ENCODE peak calls at places on chromosomes 13 and 19, in eight cellular contexts. B, C, O, J, N, P, A and W are unnamed samples.

GRCh38 chr19:54448037-54448773 is 794 bp upstream of the LENG8 start:
- DNase-seq in N (peak), J (peak), P (peak), B (no peak), O (no peak), C (no peak), A (peak), W (peak)

GRCh38 chr13:20512042-20512683 is 13.5 kb downstream of the CRYL1 start:
- DNase-seq in N (no peak), J (no peak), C (no peak), P (no peak), O (no peak), A (no peak), B (no peak), W (peak)

GRCh38 chr13:71255633-71256032 is 611.4 kb downstream of the DACH1 start:
- DNase-seq in O (no peak), J (no peak), P (no peak), C (no peak), A (no peak), B (no peak), N (no peak), W (no peak)

GRCh38 chr13:73672492-73672891 is 461.7 kb downstream of the KLF12 start:
- DNase-seq in B (no peak), C (no peak), P (peak), N (no peak), J (peak), O (no peak), A (no peak), W (no peak)

GRCh38 chr13:99281811-99282263 is 23.7 kb upstream of the GPR18 start:
- DNase-seq in O (no peak), P (no peak), B (no peak), N (peak), J (no peak), C (no peak), A (peak), W (no peak)

GRCh38 chr13:28983661-28984060 is 163.5 kb downstream of the MTUS2 start:
- DNase-seq in J (no peak), P (no peak), O (no peak), C (no peak), B (no peak), N (no peak), A (no peak), W (peak)

GRCh38 chr19:18107235-18108083 is 9.9 kb downstream of the MAST3 start:
- DNase-seq in B (no peak), O (no peak), N (no peak), J (no peak), P (no peak), A (no peak), C (no peak), W (no peak)

GRCh38 chr13:85549819-85550218 is 249.4 kb downstream of the SLITRK6 start:
- DNase-seq in P (no peak), J (no peak), B (no peak), C (no peak), O (no peak), N (no peak), A (no peak), W (no peak)

GRCh38 chr19:19453129-19453461 is 47.6 kb downstream of the GATAD2A start:
- DNase-seq in J (no peak), N (no peak), A (no peak), O (no peak), P (no peak), C (no peak), B (no peak), W (no peak)

GRCh38 chr13:96527497-96527896 is 437.6 kb downstream of the HS6ST3 start:
- DNase-seq in J (no peak), P (no peak), N (no peak), A (no peak), B (no peak), O (no peak), C (no peak), W (no peak)

GRCh38 chr13:113560645-113561416 is 23.7 kb upstream of the TFDP1 start:
- DNase-seq in N (peak), O (no peak), J (no peak), P (no peak), A (no peak), B (no peak), C (peak), W (no peak)

GRCh38 chr19:51703655-51704515 is 10.8 kb downstream of the SPACA6 start:
- DNase-seq in O (peak), N (peak), A (peak), C (peak), P (peak), J (peak), B (peak), W (peak)
- TF ChIP-seq CTCF in O (peak), N (peak), A (no peak), C (peak), P (peak), J (peak), B (peak), W (peak)

GRCh38 chr19:49475995-49476880 is 2.2 kb downstream of the FLT3LG start:
- DNase-seq in A (no peak), J (no peak), C (no peak), N (no peak), O (no peak), P (peak), B (no peak), W (peak)
- H3K4me3 ChIP-seq in A (no peak), J (no peak), C (no peak), N (no peak), O (no peak), P (no peak), B (no peak), W (no peak)

DNA sequence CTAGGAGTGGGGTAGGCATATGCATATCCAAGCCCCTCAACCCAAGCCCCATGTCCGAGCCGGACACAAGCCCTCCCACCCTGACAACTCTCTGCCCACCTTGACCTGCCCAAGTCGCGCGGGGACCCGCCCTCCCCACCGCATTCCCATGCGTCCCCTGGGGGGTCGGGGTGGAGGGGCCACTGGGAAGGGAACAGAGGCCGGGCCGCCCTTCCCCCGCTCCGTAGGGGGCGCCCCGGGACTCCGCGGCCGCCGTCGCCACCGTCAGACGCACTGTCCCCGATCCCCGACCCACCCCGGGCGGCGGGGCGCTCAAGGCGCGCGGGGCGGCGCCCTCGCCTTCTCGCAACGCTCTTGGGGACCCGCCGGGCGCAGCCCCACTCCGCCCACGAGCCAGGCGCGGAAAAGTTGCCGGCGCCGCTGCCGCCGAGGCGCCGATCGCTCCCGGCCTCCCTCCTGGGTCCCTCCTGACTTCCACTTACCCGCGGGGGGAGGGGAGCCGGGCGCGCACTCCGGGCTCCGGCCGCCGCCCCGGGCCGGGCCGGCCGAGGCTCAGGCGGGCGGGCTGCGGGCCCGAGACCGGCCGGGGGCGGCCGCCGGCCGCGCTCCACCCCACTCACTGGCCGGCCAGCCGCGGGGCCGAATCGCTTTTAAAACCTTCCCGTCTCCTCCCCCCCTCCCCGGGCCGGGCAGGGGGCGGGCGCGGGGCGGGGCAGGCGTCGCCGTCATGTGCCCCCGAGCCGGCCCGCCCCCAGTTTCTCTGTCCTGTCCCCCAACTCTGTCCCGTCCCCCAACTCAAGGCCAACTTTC is 34.4 kb upstream of the NANOS3 start:
- DNase-seq in A (peak), N (peak), C (no peak), B (no peak), P (peak), J (peak), O (no peak), W (peak)
- TF ChIP-seq CTCF in A (no peak), N (no peak), C (no peak), B (no peak), P (no peak), J (no peak), O (no peak), W (no peak)

GRCh38 chr19:11421607-11422098 is 2.5 kb upstream of the RGL3 start:
- DNase-seq in A (no peak), B (no peak), N (peak), P (peak), O (no peak), C (peak), J (no peak), W (peak)
- H3K4me3 ChIP-seq in A (no peak), B (no peak), N (peak), P (peak), O (no peak), C (peak), J (no peak), W (no peak)

DNA sequence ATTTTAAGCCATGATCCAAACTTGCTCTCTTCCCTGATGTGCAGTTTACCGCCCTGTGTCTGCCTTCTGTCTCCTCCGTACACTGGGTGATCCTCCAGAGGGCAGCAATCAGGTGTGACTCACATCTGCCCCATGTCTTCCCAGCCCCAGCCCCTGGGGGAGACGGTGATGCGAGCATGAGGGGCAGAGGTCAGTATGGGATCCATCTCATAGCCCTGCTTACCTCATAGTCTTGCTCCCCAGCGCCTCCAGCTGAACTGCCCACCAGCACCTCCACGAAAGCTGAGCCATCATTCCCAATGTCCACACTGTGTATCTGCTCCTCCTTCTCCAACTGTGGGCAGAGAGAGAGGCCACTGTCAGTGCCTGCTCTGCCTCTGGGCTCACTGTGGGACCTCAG is 14.6 kb downstream of the XRCC1 start:
- DNase-seq in P (peak), J (no peak), A (peak), N (no peak), B (no peak), O (no peak), C (no peak), W (no peak)
- TF ChIP-seq CTCF in P (peak), J (no peak), A (peak), N (no peak), B (peak), O (no peak), C (no peak), W (no peak)

GRCh38 chr19:47130589-47131168 is at the start of gene SAE1:
- DNase-seq in C (peak), O (peak), P (peak), J (peak), A (peak), B (peak), N (peak), W (peak)

GRCh38 chr19:47133021-47133471 is 2.4 kb downstream of the SAE1 start:
- DNase-seq in A (no peak), J (no peak), B (no peak), O (no peak), P (no peak), N (no peak), C (no peak), W (no peak)

GRCh38 chr19:47130120-47130588 is 481 bp upstream of the SAE1 start:
- DNase-seq in C (no peak), P (no peak), N (no peak), J (no peak), A (no peak), B (no peak), O (no peak), W (no peak)

GRCh38 chr19:47134533-47134932 is 3.9 kb downstream of the SAE1 start:
- DNase-seq in P (no peak), B (no peak), J (no peak), C (no peak), N (no peak), A (no peak), O (no peak), W (no peak)

GRCh38 chr19:47132522-47132852 is 1.9 kb downstream of the SAE1 start:
- DNase-seq in A (no peak), N (no peak), P (no peak), C (no peak), J (no peak), O (no peak), B (no peak), W (no peak)
- H3K4me3 ChIP-seq in A (no peak), N (no peak), P (peak), C (no peak), J (no peak), O (no peak), B (no peak), W (no peak)

GRCh38 chr13:106533940-106534843 is 1.3 kb downstream of the EFNB2 start:
- DNase-seq in B (no peak), O (no peak), A (peak), C (no peak), P (no peak), J (peak), N (peak), W (peak)
- TF ChIP-seq CTCF in B (no peak), O (no peak), A (no peak), C (no peak), P (no peak), J (peak), N (no peak), W (no peak)

GRCh38 chr19:40272261-40272660 is 12.9 kb downstream of the AKT2 start:
- DNase-seq in N (no peak), B (no peak), C (no peak), O (no peak), P (no peak), J (no peak), A (no peak), W (no peak)
- H3K4me3 ChIP-seq in N (no peak), B (no peak), C (no peak), O (no peak), P (no peak), J (no peak), A (no peak), W (no peak)